ENCODE peak calls at places on chromosome X, in eight cellular contexts. A, E, Q, N, O, M, P and T are unnamed samples.

GRCh38 chrX:10246846-10247245 is 90.1 kb downstream of the CLCN4 start:
- DNase-seq in A (no peak), E (no peak), Q (no peak), N (no peak), O (no peak), M (no peak), P (no peak), T (no peak)

GRCh38 chrX:56031409-56031808 is 200.7 kb upstream of the KLF8 start:
- DNase-seq in A (no peak), E (no peak), Q (no peak), N (no peak), O (no peak), M (no peak), P (no peak), T (no peak)

GRCh38 chrX:538311-538710 is 92.3 kb upstream of the SHOX start:
- DNase-seq in A (no peak), E (no peak), Q (no peak), N (no peak), O (no peak), M (no peak), P (no peak), T (no peak)

GRCh38 chrX:153984351-153985178 is 12.0 kb downstream of the TMEM187 start:
- DNase-seq in A (no peak), E (no peak), Q (no peak), N (peak; percentile 78), O (no peak), M (no peak), P (no peak), T (peak; percentile 14)

GRCh38 chrX:10534611-10535010 is 85.8 kb downstream of the MID1 start:
- DNase-seq in A (no peak), E (no peak), Q (no peak), N (no peak), O (no peak), M (no peak), P (peak; percentile 39), T (no peak)

GRCh38 chrX:119755981-119756533 is 2.3 kb upstream of the SOWAHD start:
- DNase-seq in A (no peak), E (no peak), Q (no peak), N (peak; percentile 75), O (no peak), M (no peak), P (no peak), T (peak; percentile 38)

GRCh38 chrX:137441711-137442110 is 124.2 kb upstream of the ZIC3 start:
- DNase-seq in A (no peak), E (no peak), Q (no peak), N (no peak), O (no peak), M (no peak), P (no peak), T (no peak)

GRCh38 chrX:57817302-57817701 is 93.0 kb downstream of the ZXDA start:
- DNase-seq in A (no peak), E (no peak), Q (peak; percentile 5), N (peak; percentile 4), O (no peak), M (no peak), P (peak; percentile 8), T (no peak)

GRCh38 chrX:112731793-112732192 is 52.1 kb upstream of the LHFPL1 start:
- DNase-seq in A (no peak), E (no peak), Q (peak; percentile 32), N (no peak), O (no peak), M (no peak), P (peak; percentile 12), T (no peak)

GRCh38 chrX:40719731-40720130 is 15.6 kb downstream of the MED14 start:
- DNase-seq in A (no peak), E (no peak), Q (no peak), N (no peak), O (no peak), M (no peak), P (no peak), T (no peak)

GRCh38 chrX:101485212-101486064 is at the start of gene ARMCX4:
- DNase-seq in A (peak; percentile 87), E (peak; percentile 26), Q (peak; percentile 76), N (no peak), O (no peak), M (peak; percentile 56), P (peak; percentile 60), T (peak; percentile 28)

GRCh38 chrX:52865328-52865980 is 2.4 kb downstream of the XAGE3 start:
- DNase-seq in A (no peak), E (no peak), Q (no peak), N (no peak), O (no peak), M (no peak), P (peak; percentile 4), T (no peak)

GRCh38 chrX:47380268-47380667 is 9.9 kb downstream of the ZNF157 start:
- DNase-seq in A (no peak), E (no peak), Q (no peak), N (peak; percentile 28), O (no peak), M (no peak), P (no peak), T (peak; percentile 33)

GRCh38 chrX:115948018-115948923 is 222.3 kb upstream of the AGTR2 start:
- DNase-seq in A (no peak), E (no peak), Q (peak; percentile 13), N (peak; percentile 25), O (no peak), M (no peak), P (no peak), T (no peak)

GRCh38 chrX:68691921-68692320 is 44.5 kb downstream of the STARD8 start:
- DNase-seq in A (no peak), E (no peak), Q (no peak), N (no peak), O (no peak), M (no peak), P (no peak), T (no peak)

GRCh38 chrX:67544281-67544680 is 460 bp downstream of the AR start:
- DNase-seq in A (peak; percentile 65), E (no peak), Q (peak; percentile 31), N (no peak), O (no peak), M (no peak), P (no peak), T (peak; percentile 36)

GRCh38 chrX:40700640-40701342 is 34.6 kb downstream of the MED14 start:
- DNase-seq in A (no peak), E (no peak), Q (no peak), N (no peak), O (no peak), M (no peak), P (no peak), T (no peak)

GRCh38 chrX:76957485-76957884 is 489.7 kb upstream of the FGF16 start:
- DNase-seq in A (no peak), E (no peak), Q (no peak), N (no peak), O (no peak), M (no peak), P (no peak), T (no peak)

GRCh38 chrX:148269513-148269912 is 230.9 kb upstream of the AFF2 start:
- DNase-seq in A (no peak), E (no peak), Q (no peak), N (no peak), O (no peak), M (no peak), P (no peak), T (no peak)

GRCh38 chrX:107776649-107777535 is 641 bp upstream of the NCBP2L start:
- DNase-seq in A (peak; percentile 93), E (peak; percentile 64), Q (peak; percentile 88), N (peak; percentile 77), O (peak; percentile 85), M (peak; percentile 69), P (peak; percentile 95), T (peak; percentile 69)

GRCh38 chrX:25275159-25275558 is 259.4 kb upstream of the ARX start:
- DNase-seq in A (no peak), E (no peak), Q (no peak), N (no peak), O (no peak), M (no peak), P (no peak), T (no peak)

GRCh38 chrX:13090261-13091110 is 46.1 kb upstream of the FAM9C start:
- DNase-seq in A (no peak), E (no peak), Q (no peak), N (no peak), O (no peak), M (no peak), P (peak; percentile 83), T (no peak)

GRCh38 chrX:105975382-105975781 is 63.1 kb downstream of the SERPINA7 start:
- DNase-seq in A (no peak), E (no peak), Q (peak; percentile 23), N (no peak), O (no peak), M (no peak), P (peak; percentile 40), T (no peak)
- TF ChIP-seq CTCF in A (no peak), E (no peak), Q (peak; percentile 43), N (no peak), O (no peak), M (no peak), P (peak; percentile 32), T (no peak)

GRCh38 chrX:21382715-21383114 is 8.5 kb downstream of the CNKSR2 start:
- DNase-seq in A (no peak), E (no peak), Q (no peak), N (no peak), O (no peak), M (no peak), P (peak; percentile 5), T (no peak)
- TF ChIP-seq CTCF in A (no peak), E (no peak), Q (peak; percentile 31), N (no peak), O (no peak), M (no peak), P (peak; percentile 29), T (no peak)

DNA sequence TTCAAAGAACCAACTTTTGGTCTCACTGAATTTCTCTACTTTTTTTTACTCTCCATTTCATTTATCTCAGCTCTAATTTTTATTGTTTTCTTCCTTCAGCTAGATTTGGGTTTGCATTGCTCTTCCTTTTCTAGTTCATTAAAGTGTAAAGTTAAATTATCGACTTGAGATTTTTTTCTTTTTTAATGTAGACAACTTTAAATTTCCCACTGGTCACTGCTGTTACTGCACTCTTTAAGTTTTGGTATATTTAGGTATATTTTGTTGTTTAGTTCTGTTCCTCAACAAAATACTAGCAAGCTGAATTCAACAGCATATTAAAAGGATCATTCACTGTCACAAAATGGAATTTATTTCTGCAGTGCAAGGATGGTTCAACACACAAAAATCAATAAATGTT is 572.0 kb upstream of the DIAPH2 start:
- DNase-seq in A (no peak), E (no peak), Q (no peak), N (no peak), O (no peak), M (no peak), P (no peak), T (no peak)
- TF ChIP-seq CTCF in A (no peak), E (no peak), Q (no peak), N (no peak), O (no peak), M (no peak), P (no peak), T (no peak)

DNA sequence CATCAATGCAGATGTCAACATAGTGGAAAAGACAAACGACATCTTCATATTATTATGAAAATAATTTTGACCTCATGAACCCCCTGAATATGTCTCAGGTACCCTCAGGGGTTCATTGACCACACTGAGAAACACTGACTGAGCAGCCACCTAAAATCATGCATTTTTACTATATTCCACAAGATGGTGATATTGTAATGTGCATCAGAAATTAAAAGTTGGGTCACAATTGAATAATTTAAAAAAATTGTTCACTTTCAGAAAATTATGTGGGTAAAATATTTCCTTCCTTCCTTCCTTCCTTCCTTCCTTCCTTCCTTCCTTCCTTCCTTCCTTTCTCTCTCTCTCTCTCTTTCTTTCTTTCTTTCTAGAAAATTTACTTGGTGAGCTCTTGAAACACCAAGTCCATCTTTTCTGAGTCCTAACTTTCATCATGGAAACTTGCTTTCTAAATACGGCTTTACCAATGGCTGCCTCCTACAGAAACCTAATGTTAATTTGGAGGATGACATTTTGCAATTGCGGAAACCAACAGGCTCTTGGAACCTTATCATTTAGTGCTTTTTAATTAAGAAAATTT is 103.6 kb downstream of the RTL3 start:
- DNase-seq in A (no peak), E (no peak), Q (no peak), N (peak; percentile 2), O (no peak), M (no peak), P (peak; percentile 13), T (no peak)
- TF ChIP-seq CTCF in A (no peak), E (no peak), Q (no peak), N (no peak), O (peak; percentile 19), M (peak; percentile 36), P (peak; percentile 53), T (no peak)